ENCODE peak calls at places on chromosome 20, in six cellular contexts. W is IMR-90, Q is neuronal stem cell, I is trophoblast cell, K is mesenchymal stem cell, R is H1. T is an unnamed sample.

GRCh38 chr20:8505817-8506216 is 373.8 kb downstream of the PLCB1 start:
- DNase-seq in W (peak), Q (no peak), I (no peak), K (no peak), R (no peak), T (no peak)

GRCh38 chr20:44739952-44740351 is 5.7 kb upstream of the KCNK15 start:
- DNase-seq in W (no peak), Q (no peak), I (no peak), K (no peak), R (no peak), T (no peak)

GRCh38 chr20:46020515-46020914 is 8.5 kb upstream of the SLC12A5 start:
- DNase-seq in W (no peak), Q (no peak), I (no peak), K (no peak), R (no peak), T (no peak)

GRCh38 chr20:19817017-19817416 is 59.0 kb downstream of the RIN2 start:
- DNase-seq in W (peak), Q (no peak), I (no peak), K (peak), R (no peak), T (no peak)

GRCh38 chr20:7497985-7498384 is 442.3 kb downstream of the HAO1 start:
- DNase-seq in W (no peak), Q (no peak), I (no peak), K (peak), R (no peak), T (no peak)

GRCh38 chr20:373171-373890 is 7.2 kb upstream of the TRIB3 start:
- DNase-seq in W (peak), Q (no peak), I (peak), K (peak), R (no peak), T (peak)

GRCh38 chr20:38432292-38432691 is 2.8 kb downstream of the SNHG17 start:
- DNase-seq in W (no peak), Q (no peak), I (no peak), K (no peak), R (no peak), T (no peak)

GRCh38 chr20:1810926-1811620 is 84.1 kb upstream of the SIRPA start:
- DNase-seq in W (peak), Q (no peak), I (no peak), K (peak), R (no peak), T (no peak)

GRCh38 chr20:19269737-19270325 is 57.4 kb downstream of the SLC24A3 start:
- DNase-seq in W (no peak), Q (no peak), I (no peak), K (peak), R (no peak), T (no peak)

GRCh38 chr20:31425797-31426196 is 14.6 kb upstream of the DEFB123 start:
- DNase-seq in W (no peak), Q (no peak), I (no peak), K (no peak), R (no peak), T (no peak)

GRCh38 chr20:32064667-32065066 is 12.6 kb downstream of the HCK start:
- DNase-seq in W (no peak), Q (no peak), I (no peak), K (no peak), R (no peak), T (no peak)

GRCh38 chr20:19826179-19826914 is 68.3 kb downstream of the RIN2 start:
- DNase-seq in W (no peak), Q (no peak), I (no peak), K (no peak), R (no peak), T (no peak)

GRCh38 chr20:24682496-24683090 is 213.2 kb downstream of the SYNDIG1 start:
- DNase-seq in W (no peak), Q (no peak), I (no peak), K (no peak), R (no peak), T (no peak)

GRCh38 chr20:32278199-32278643 is 770 bp downstream of the KIF3B start:
- DNase-seq in W (peak), Q (no peak), I (no peak), K (peak), R (no peak), T (no peak)

GRCh38 chr20:51586005-51586440 is 43.5 kb upstream of the NFATC2 start:
- DNase-seq in W (peak), Q (no peak), I (peak), K (peak), R (no peak), T (no peak)

GRCh38 chr20:21357851-21358250 is 39.5 kb downstream of the NKX2-4 start:
- DNase-seq in W (peak), Q (no peak), I (no peak), K (no peak), R (no peak), T (no peak)

DNA sequence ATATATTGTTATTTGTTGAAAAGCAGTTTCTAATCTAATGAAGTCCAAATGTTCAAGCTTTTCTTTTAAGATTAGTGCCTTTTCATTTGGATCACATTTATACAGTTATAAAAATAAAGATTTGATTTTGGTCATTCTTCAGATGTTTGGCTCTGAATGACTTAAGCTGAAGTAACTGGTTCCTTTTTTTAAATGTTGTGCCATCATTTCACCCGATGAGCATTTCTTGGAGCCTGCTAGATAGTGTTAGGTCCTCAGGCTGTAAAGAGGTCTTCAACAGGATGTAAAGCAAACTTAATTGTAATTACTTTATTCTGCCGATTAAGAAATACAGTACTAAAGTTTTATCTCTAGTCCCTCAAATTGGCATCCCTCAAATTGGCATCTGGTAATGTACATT is 41.2 kb upstream of the ASIP start:
- DNase-seq in W (no peak), Q (no peak), I (no peak), K (no peak), R (no peak), T (no peak)
- H3K14ac ChIP-seq in W (no peak), Q (no peak), I (no peak), K (no peak), R (no peak), T (no peak)

GRCh38 chr20:2846698-2847097 is 6.2 kb downstream of the VPS16 start:
- DNase-seq in W (no peak), Q (no peak), I (no peak), K (no peak), R (no peak), T (no peak)
- H3K14ac ChIP-seq in W (no peak), Q (no peak), I (no peak), K (no peak), R (no peak), T (no peak)

GRCh38 chr20:14064333-14064732 is 69.0 kb downstream of the MACROD2 start:
- DNase-seq in W (no peak), Q (no peak), I (no peak), K (no peak), R (no peak), T (no peak)
- H3K14ac ChIP-seq in W (no peak), Q (no peak), I (no peak), K (no peak), R (no peak), T (no peak)

GRCh38 chr20:63073051-63073737 is 66.4 kb upstream of the BHLHE23 start:
- DNase-seq in W (no peak), Q (no peak), I (no peak), K (no peak), R (no peak), T (no peak)

GRCh38 chr20:63074631-63075030 is 67.9 kb upstream of the BHLHE23 start:
- DNase-seq in W (no peak), Q (no peak), I (no peak), K (no peak), R (no peak), T (no peak)

GRCh38 chr20:63072231-63072791 is 65.5 kb upstream of the BHLHE23 start:
- DNase-seq in W (no peak), Q (no peak), I (no peak), K (no peak), R (no peak), T (no peak)

GRCh38 chr20:63074182-63074581 is 67.4 kb upstream of the BHLHE23 start:
- DNase-seq in W (no peak), Q (no peak), I (no peak), K (no peak), R (no peak), T (no peak)

GRCh38 chr20:63073738-63074065 is 66.9 kb upstream of the BHLHE23 start:
- DNase-seq in W (no peak), Q (no peak), I (no peak), K (no peak), R (no peak), T (no peak)
- H3K14ac ChIP-seq in W (no peak), Q (no peak), I (no peak), K (no peak), R (no peak), T (no peak)

GRCh38 chr20:37417146-37417856 is 71.4 kb downstream of the SRC start:
- DNase-seq in W (no peak), Q (no peak), I (no peak), K (no peak), R (no peak), T (no peak)
- H3K14ac ChIP-seq in W (no peak), Q (no peak), I (no peak), K (no peak), R (no peak), T (no peak)

GRCh38 chr20:9955646-9956045 is 79.1 kb upstream of the ANKEF1 start:
- DNase-seq in W (no peak), Q (no peak), I (no peak), K (no peak), R (no peak), T (no peak)
- H3K14ac ChIP-seq in W (no peak), Q (no peak), I (no peak), K (no peak), R (no peak), T (no peak)

GRCh38 chr20:48770700-48771099 is 57.1 kb downstream of the PREX1 start:
- DNase-seq in W (no peak), Q (no peak), I (no peak), K (no peak), R (no peak), T (no peak)
- H3K14ac ChIP-seq in W (no peak), Q (no peak), I (no peak), K (no peak), R (no peak), T (no peak)

DNA sequence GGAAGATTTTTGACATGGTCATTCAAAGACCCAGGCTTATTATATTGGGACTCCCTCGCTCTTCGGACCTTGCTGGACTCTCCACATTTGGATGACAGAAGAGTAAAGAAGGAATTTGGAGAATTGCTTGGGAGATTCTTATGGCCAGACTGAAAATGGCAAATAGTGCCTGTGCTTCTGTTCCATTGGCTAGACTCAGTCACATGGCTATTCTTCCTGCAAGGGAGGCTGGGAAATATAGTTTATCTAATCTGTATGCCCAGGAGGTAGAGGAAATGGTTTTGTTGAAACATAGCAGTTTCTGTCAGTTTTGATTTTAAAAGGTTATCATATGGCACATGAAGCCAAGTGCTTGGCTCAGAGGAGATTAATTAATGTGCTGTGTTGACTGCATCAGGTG is 286.6 kb upstream of the JAG1 start:
- DNase-seq in W (no peak), Q (no peak), I (no peak), K (no peak), R (no peak), T (no peak)
- H3K14ac ChIP-seq in W (no peak), Q (no peak), I (no peak), K (no peak), R (no peak), T (no peak)